ENCODE peak calls at places on chromosomes 1 and 21, in ten cellular contexts. G, X, N, U, O, K, C, L, Y and Q are unnamed samples.

GRCh38 chr1:34884961-34885360 is 25.4 kb upstream of the SMIM12 start:
- DNase-seq in G (peak), X (no peak), N (no peak), U (no peak), O (no peak), K (peak), C (no peak), L (no peak), Y (no peak), Q (peak)

GRCh38 chr1:27868932-27869718 is 3.2 kb upstream of the THEMIS2 start:
- DNase-seq in G (no peak), X (no peak), N (no peak), U (no peak), O (no peak), K (no peak), C (no peak), L (no peak), Y (no peak), Q (no peak)

GRCh38 chr1:222914861-222915632 is 100.2 kb downstream of the DISP1 start:
- DNase-seq in G (no peak), X (no peak), N (no peak), U (no peak), O (no peak), K (no peak), C (no peak), L (peak), Y (peak), Q (no peak)

GRCh38 chr1:29875557-29876028 is 639.3 kb downstream of the PTPRU start:
- DNase-seq in G (no peak), X (no peak), N (no peak), U (no peak), O (no peak), K (no peak), C (no peak), L (peak), Y (no peak), Q (no peak)

GRCh38 chr1:226945106-226945857 is 5.2 kb downstream of the COQ8A start:
- DNase-seq in G (no peak), X (peak), N (no peak), U (no peak), O (no peak), K (peak), C (no peak), L (no peak), Y (no peak), Q (no peak)

GRCh38 chr1:248905949-248906740 is at the start of gene PGBD2:
- DNase-seq in G (peak), X (peak), N (peak), U (peak), O (peak), K (peak), C (peak), L (peak), Y (peak), Q (peak)

GRCh38 chr1:228378453-228379164 is 28.0 kb downstream of the TRIM11 start:
- DNase-seq in G (peak), X (peak), N (peak), U (no peak), O (no peak), K (peak), C (peak), L (peak), Y (peak), Q (peak)

GRCh38 chr1:44151332-44151731 is 9.9 kb upstream of the KLF18 start:
- DNase-seq in G (no peak), X (no peak), N (no peak), U (no peak), O (no peak), K (no peak), C (no peak), L (no peak), Y (no peak), Q (no peak)

GRCh38 chr1:82366694-82367093 is 566.0 kb downstream of the ADGRL2 start:
- DNase-seq in G (no peak), X (no peak), N (no peak), U (no peak), O (no peak), K (no peak), C (no peak), L (no peak), Y (no peak), Q (no peak)

GRCh38 chr1:61120307-61120840 is 38.0 kb downstream of the NFIA start:
- DNase-seq in G (no peak), X (no peak), N (no peak), U (no peak), O (no peak), K (no peak), C (no peak), L (no peak), Y (peak), Q (no peak)

GRCh38 chr21:39251326-39251725 is 62.1 kb downstream of the BRWD1 start:
- DNase-seq in G (no peak), X (no peak), N (no peak), U (no peak), O (no peak), K (no peak), C (no peak), L (no peak), Y (no peak), Q (no peak)

GRCh38 chr1:185853739-185854138 is 119.5 kb downstream of the HMCN1 start:
- DNase-seq in G (no peak), X (no peak), N (peak), U (no peak), O (no peak), K (no peak), C (no peak), L (peak), Y (peak), Q (no peak)

GRCh38 chr1:231104917-231105316 is 56.9 kb upstream of the TRIM67 start:
- DNase-seq in G (no peak), X (no peak), N (no peak), U (no peak), O (no peak), K (no peak), C (no peak), L (no peak), Y (no peak), Q (no peak)

GRCh38 chr1:230268371-230269170 is 157.6 kb downstream of the PGBD5 start:
- DNase-seq in G (no peak), X (no peak), N (peak), U (no peak), O (no peak), K (peak), C (peak), L (peak), Y (peak), Q (no peak)

GRCh38 chr1:152683846-152684245 is 2.1 kb upstream of the LCE2B start:
- DNase-seq in G (no peak), X (no peak), N (no peak), U (no peak), O (no peak), K (no peak), C (no peak), L (no peak), Y (no peak), Q (no peak)

GRCh38 chr1:15739259-15739658 is 3.0 kb upstream of the TMEM82 start:
- DNase-seq in G (no peak), X (no peak), N (no peak), U (no peak), O (no peak), K (no peak), C (no peak), L (no peak), Y (no peak), Q (no peak)

GRCh38 chr21:33259428-33259827 is 6.7 kb upstream of the IL10RB start:
- DNase-seq in G (no peak), X (no peak), N (no peak), U (no peak), O (no peak), K (no peak), C (no peak), L (no peak), Y (peak), Q (no peak)

GRCh38 chr1:113770031-113770430 is 10.7 kb upstream of the PHTF1 start:
- DNase-seq in G (no peak), X (no peak), N (no peak), U (no peak), O (no peak), K (no peak), C (no peak), L (no peak), Y (no peak), Q (no peak)

GRCh38 chr1:98090351-98090750 is 169.5 kb upstream of the DPYD start:
- DNase-seq in G (no peak), X (no peak), N (no peak), U (no peak), O (no peak), K (no peak), C (no peak), L (no peak), Y (peak), Q (no peak)

GRCh38 chr1:74673351-74674111 is at the start of gene ERICH3:
- DNase-seq in G (peak), X (no peak), N (no peak), U (no peak), O (no peak), K (peak), C (peak), L (no peak), Y (no peak), Q (peak)

GRCh38 chr1:24108334-24109165 is 3.4 kb downstream of the MYOM3 start:
- DNase-seq in G (no peak), X (peak), N (peak), U (no peak), O (no peak), K (no peak), C (no peak), L (peak), Y (peak), Q (no peak)

GRCh38 chr1:165635329-165635728 is 4.3 kb downstream of the MGST3 start:
- DNase-seq in G (no peak), X (no peak), N (no peak), U (no peak), O (no peak), K (no peak), C (no peak), L (no peak), Y (no peak), Q (no peak)

GRCh38 chr1:185646202-185646683 is 87.9 kb upstream of the HMCN1 start:
- DNase-seq in G (no peak), X (no peak), N (peak), U (peak), O (no peak), K (peak), C (peak), L (peak), Y (peak), Q (no peak)

GRCh38 chr1:56920551-56920950 is 45.3 kb downstream of the C8B start:
- DNase-seq in G (no peak), X (no peak), N (no peak), U (no peak), O (no peak), K (no peak), C (no peak), L (no peak), Y (no peak), Q (no peak)

GRCh38 chr1:2152914-2153313 is 41.7 kb downstream of the FAAP20 start:
- DNase-seq in G (no peak), X (no peak), N (no peak), U (no peak), O (no peak), K (no peak), C (no peak), L (no peak), Y (no peak), Q (no peak)

GRCh38 chr1:109881906-109882287 is 28.8 kb upstream of the CSF1 start:
- DNase-seq in G (no peak), X (no peak), N (no peak), U (no peak), O (no peak), K (no peak), C (no peak), L (no peak), Y (no peak), Q (no peak)

GRCh38 chr1:22500476-22500875 is 48.8 kb downstream of the ZBTB40 start:
- DNase-seq in G (no peak), X (peak), N (peak), U (no peak), O (no peak), K (no peak), C (no peak), L (peak), Y (peak), Q (no peak)

GRCh38 chr1:236168716-236169429 is 26.5 kb downstream of the GPR137B start:
- DNase-seq in G (peak), X (peak), N (no peak), U (peak), O (no peak), K (peak), C (no peak), L (peak), Y (peak), Q (no peak)

GRCh38 chr1:240070188-240070587 is 21.5 kb upstream of the FMN2 start:
- DNase-seq in G (no peak), X (no peak), N (no peak), U (no peak), O (no peak), K (no peak), C (no peak), L (no peak), Y (no peak), Q (no peak)

GRCh38 chr1:93578911-93579825 is 102.5 kb downstream of the BCAR3 start:
- DNase-seq in G (no peak), X (no peak), N (no peak), U (no peak), O (no peak), K (peak), C (no peak), L (no peak), Y (no peak), Q (no peak)

GRCh38 chr1:153432874-153433681 is 16.8 kb downstream of the S100A7A start:
- DNase-seq in G (no peak), X (no peak), N (no peak), U (no peak), O (no peak), K (no peak), C (no peak), L (no peak), Y (no peak), Q (no peak)

GRCh38 chr1:85628791-85629531 is 48.4 kb downstream of the CCN1 start:
- DNase-seq in G (peak), X (peak), N (peak), U (peak), O (no peak), K (peak), C (no peak), L (no peak), Y (peak), Q (peak)

GRCh38 chr1:65820983-65821382 is 28.3 kb downstream of the PDE4B start:
- DNase-seq in G (no peak), X (no peak), N (peak), U (no peak), O (no peak), K (no peak), C (no peak), L (no peak), Y (peak), Q (no peak)

DNA sequence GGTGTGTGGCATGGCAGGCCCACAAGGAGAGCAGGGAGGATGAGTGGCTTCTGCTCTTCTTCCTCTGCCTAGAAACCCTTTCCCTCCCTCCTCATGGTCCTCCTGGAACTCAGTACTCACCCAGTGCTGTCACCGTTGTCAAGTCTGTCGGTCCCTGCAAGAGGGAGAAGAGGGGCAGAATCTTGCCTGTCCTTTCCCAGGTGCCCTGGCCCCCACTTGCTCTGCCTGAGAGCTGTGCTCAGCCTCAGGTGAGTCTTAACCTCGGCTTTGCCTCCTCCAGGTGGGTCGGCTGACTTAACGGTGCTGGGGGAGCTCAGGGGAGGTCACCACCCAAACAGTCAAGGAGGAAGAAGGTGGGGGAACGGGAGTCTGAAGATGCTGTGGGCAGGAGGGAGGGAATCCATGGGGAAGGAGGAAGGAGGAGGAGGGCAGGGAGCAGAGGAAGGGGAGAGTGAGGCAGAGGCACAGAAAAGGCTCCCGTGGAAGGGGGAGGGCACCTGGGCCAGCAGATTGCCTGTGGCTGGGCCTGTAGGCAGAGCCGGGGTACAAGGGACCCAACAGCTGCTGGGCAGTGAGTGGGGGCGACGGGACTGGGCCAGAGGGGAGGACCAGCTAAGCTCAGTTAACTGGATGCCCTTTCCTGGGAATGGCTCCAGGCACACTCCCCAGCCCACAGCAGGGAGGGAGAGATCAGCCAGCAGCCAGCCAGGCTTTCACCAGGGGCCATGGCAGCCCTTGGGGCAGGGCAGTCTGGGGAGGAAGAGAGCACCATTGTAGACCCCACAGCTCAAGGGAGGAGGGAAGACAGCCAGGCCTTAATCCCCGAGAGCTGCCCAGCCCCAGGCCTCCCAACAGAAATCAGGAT is 26.3 kb downstream of the CTNNBIP1 start:
- DNase-seq in G (no peak), X (no peak), N (no peak), U (no peak), O (no peak), K (no peak), C (no peak), L (no peak), Y (no peak), Q (no peak)
- TF ChIP-seq CTCF in G (no peak), X (no peak), N (no peak), U (no peak), O (no peak), K (no peak), C (no peak), L (no peak), Y (no peak), Q (no peak)

GRCh38 chr1:7303554-7304347 is 467.3 kb upstream of the VAMP3 start:
- DNase-seq in G (no peak), X (no peak), N (no peak), U (no peak), O (no peak), K (peak), C (no peak), L (no peak), Y (no peak), Q (no peak)

GRCh38 chr1:7302126-7302525 is 469.0 kb upstream of the VAMP3 start:
- DNase-seq in G (no peak), X (no peak), N (no peak), U (no peak), O (no peak), K (peak), C (no peak), L (no peak), Y (no peak), Q (no peak)

GRCh38 chr1:7301346-7301993 is 469.6 kb upstream of the VAMP3 start:
- DNase-seq in G (no peak), X (no peak), N (peak), U (no peak), O (no peak), K (peak), C (peak), L (no peak), Y (no peak), Q (no peak)

GRCh38 chr1:7300893-7301292 is 470.2 kb upstream of the VAMP3 start:
- DNase-seq in G (no peak), X (no peak), N (peak), U (peak), O (no peak), K (no peak), C (no peak), L (peak), Y (peak), Q (no peak)

DNA sequence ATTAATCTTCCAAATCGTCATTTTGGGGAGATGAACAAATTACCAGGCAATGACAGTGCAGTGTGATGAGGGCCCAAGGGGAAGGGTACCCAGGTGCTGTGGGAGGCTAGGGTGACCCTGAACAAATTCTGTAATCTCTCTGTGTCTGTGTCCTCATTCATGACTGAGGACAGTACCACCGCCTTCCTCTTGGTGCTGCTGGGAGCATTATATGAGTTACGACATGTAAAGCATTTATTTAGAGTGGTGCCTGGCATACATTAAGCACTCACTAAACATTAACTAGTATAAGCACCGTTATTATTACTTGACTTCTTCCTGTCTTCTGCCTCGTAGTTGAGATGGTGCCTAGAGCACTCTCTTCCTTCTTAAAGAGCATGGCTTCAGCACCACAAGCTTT is 468.2 kb upstream of the VAMP3 start:
- DNase-seq in G (no peak), X (no peak), N (no peak), U (no peak), O (no peak), K (peak), C (no peak), L (no peak), Y (no peak), Q (no peak)
- TF ChIP-seq CTCF in G (no peak), X (no peak), N (peak), U (peak), O (no peak), K (peak), C (no peak), L (no peak), Y (peak), Q (no peak)

GRCh38 chr1:200302192-200302892 is 107.5 kb downstream of the ZNF281 start:
- DNase-seq in G (peak), X (no peak), N (no peak), U (no peak), O (no peak), K (peak), C (peak), L (peak), Y (peak), Q (peak)
- TF ChIP-seq CTCF in G (no peak), X (no peak), N (peak), U (no peak), O (no peak), K (peak), C (no peak), L (no peak), Y (no peak), Q (no peak)

GRCh38 chr21:46518983-46519583 is 60.4 kb downstream of the DIP2A start:
- DNase-seq in G (no peak), X (no peak), N (no peak), U (no peak), O (no peak), K (no peak), C (no peak), L (no peak), Y (no peak), Q (no peak)

GRCh38 chr21:46517361-46517760 is 58.7 kb downstream of the DIP2A start:
- DNase-seq in G (no peak), X (peak), N (peak), U (no peak), O (no peak), K (no peak), C (no peak), L (no peak), Y (no peak), Q (no peak)

GRCh38 chr21:46515109-46515508 is 56.4 kb downstream of the DIP2A start:
- DNase-seq in G (no peak), X (peak), N (no peak), U (no peak), O (no peak), K (no peak), C (no peak), L (no peak), Y (peak), Q (no peak)

DNA sequence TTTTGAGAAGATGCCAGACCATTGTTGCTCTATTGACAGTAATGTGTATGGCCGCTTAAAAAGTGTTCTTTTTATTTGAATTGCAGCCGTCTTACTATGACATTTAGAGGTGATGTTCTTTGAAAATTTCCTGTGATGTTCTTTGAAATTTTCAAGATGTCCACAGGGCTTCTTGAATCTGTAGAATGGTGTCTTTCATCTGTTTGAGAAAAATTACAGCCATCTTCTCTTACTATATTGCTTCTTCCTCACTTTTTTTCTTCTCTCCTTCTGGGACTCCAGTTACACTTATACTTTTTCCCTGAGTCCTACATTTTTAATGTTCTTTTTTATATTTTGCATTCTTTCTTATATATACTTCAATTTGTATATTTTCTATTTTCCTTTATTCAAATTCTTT is 57.4 kb downstream of the DIP2A start:
- DNase-seq in G (no peak), X (no peak), N (no peak), U (no peak), O (no peak), K (no peak), C (no peak), L (no peak), Y (no peak), Q (no peak)
- TF ChIP-seq CTCF in G (no peak), X (no peak), N (no peak), U (no peak), O (no peak), K (no peak), C (no peak), L (no peak), Y (no peak), Q (no peak)